ENCODE peak calls at places on chromosomes 13 and 19, in eight cellular contexts. One of them, this sample, is unnamed.

GRCh38 chr13:36251528-36251927 is 37.2 kb upstream of the SOHLH2 start:
- DNase-seq in choroid plexus epithelial cell: peak; percentile 52
- DNase-seq in activated naive CD4-positive, alpha-beta T cell: no peak
- DNase-seq in NT2/D1: no peak
- DNase-seq in LNCaP clone FGC: no peak
- DNase-seq in hippocampal formation: no peak
- DNase-seq in EL: no peak
- DNase-seq in GOT3: no peak
- DNase-seq in this sample: no peak

GRCh38 chr13:23674795-23675640 is 104.8 kb downstream of the TNFRSF19 start:
- DNase-seq in choroid plexus epithelial cell: peak; percentile 79
- DNase-seq in activated naive CD4-positive, alpha-beta T cell: no peak
- DNase-seq in NT2/D1: no peak
- DNase-seq in LNCaP clone FGC: no peak
- DNase-seq in hippocampal formation: no peak
- DNase-seq in EL: peak; percentile 77
- DNase-seq in GOT3: no peak
- DNase-seq in this sample: no peak

GRCh38 chr13:36357692-36358091 is 11.5 kb upstream of the SPART start:
- DNase-seq in choroid plexus epithelial cell: no peak
- DNase-seq in activated naive CD4-positive, alpha-beta T cell: no peak
- DNase-seq in NT2/D1: no peak
- DNase-seq in LNCaP clone FGC: peak; percentile 56
- DNase-seq in hippocampal formation: no peak
- DNase-seq in EL: no peak
- DNase-seq in GOT3: no peak
- DNase-seq in this sample: no peak

GRCh38 chr19:35767288-35768081 is 7.9 kb upstream of the ARHGAP33 start:
- DNase-seq in choroid plexus epithelial cell: no peak
- DNase-seq in activated naive CD4-positive, alpha-beta T cell: no peak
- DNase-seq in NT2/D1: no peak
- DNase-seq in LNCaP clone FGC: no peak
- DNase-seq in hippocampal formation: no peak
- DNase-seq in EL: no peak
- DNase-seq in GOT3: no peak
- DNase-seq in this sample: no peak

GRCh38 chr13:27954406-27954851 is 14.7 kb downstream of the CDX2 start:
- DNase-seq in choroid plexus epithelial cell: no peak
- DNase-seq in activated naive CD4-positive, alpha-beta T cell: no peak
- DNase-seq in NT2/D1: no peak
- DNase-seq in LNCaP clone FGC: no peak
- DNase-seq in hippocampal formation: no peak
- DNase-seq in EL: peak; percentile 46
- DNase-seq in GOT3: no peak
- DNase-seq in this sample: no peak

GRCh38 chr19:42313096-42313839 is at the start of gene TMEM145:
- DNase-seq in choroid plexus epithelial cell: peak; percentile 50
- DNase-seq in activated naive CD4-positive, alpha-beta T cell: no peak
- DNase-seq in NT2/D1: no peak
- DNase-seq in LNCaP clone FGC: no peak
- DNase-seq in hippocampal formation: no peak
- DNase-seq in EL: peak; percentile 54
- DNase-seq in GOT3: no peak
- DNase-seq in this sample: peak; percentile 96

GRCh38 chr13:98548230-98548629 is 28.7 kb downstream of the STK24 start:
- DNase-seq in choroid plexus epithelial cell: no peak
- DNase-seq in activated naive CD4-positive, alpha-beta T cell: no peak
- DNase-seq in NT2/D1: no peak
- DNase-seq in LNCaP clone FGC: no peak
- DNase-seq in hippocampal formation: no peak
- DNase-seq in EL: peak; percentile 63
- DNase-seq in GOT3: no peak
- DNase-seq in this sample: no peak

GRCh38 chr19:16849168-16849567 is 20.0 kb downstream of the SIN3B start:
- DNase-seq in choroid plexus epithelial cell: peak; percentile 27
- DNase-seq in activated naive CD4-positive, alpha-beta T cell: no peak
- DNase-seq in NT2/D1: no peak
- DNase-seq in LNCaP clone FGC: peak; percentile 83
- DNase-seq in hippocampal formation: no peak
- DNase-seq in EL: peak; percentile 43
- DNase-seq in GOT3: no peak
- DNase-seq in this sample: no peak

GRCh38 chr13:23510544-23510916 is 59.7 kb upstream of the TNFRSF19 start:
- DNase-seq in choroid plexus epithelial cell: peak; percentile 66
- DNase-seq in activated naive CD4-positive, alpha-beta T cell: no peak
- DNase-seq in NT2/D1: no peak
- DNase-seq in LNCaP clone FGC: no peak
- DNase-seq in hippocampal formation: no peak
- DNase-seq in EL: no peak
- DNase-seq in GOT3: no peak
- DNase-seq in this sample: no peak

GRCh38 chr13:33250594-33250993 is 35.0 kb downstream of the STARD13 start:
- DNase-seq in choroid plexus epithelial cell: peak; percentile 52
- DNase-seq in activated naive CD4-positive, alpha-beta T cell: no peak
- DNase-seq in NT2/D1: no peak
- DNase-seq in LNCaP clone FGC: no peak
- DNase-seq in hippocampal formation: no peak
- DNase-seq in EL: no peak
- DNase-seq in GOT3: no peak
- DNase-seq in this sample: no peak

GRCh38 chr13:23842406-23842805 is 46.8 kb downstream of the MIPEP start:
- DNase-seq in choroid plexus epithelial cell: no peak
- DNase-seq in activated naive CD4-positive, alpha-beta T cell: no peak
- DNase-seq in NT2/D1: no peak
- DNase-seq in LNCaP clone FGC: no peak
- DNase-seq in hippocampal formation: no peak
- DNase-seq in EL: no peak
- DNase-seq in GOT3: no peak
- DNase-seq in this sample: no peak

This sample was measured in D341Med.